ENCODE peak calls at places on chromosomes 3 and 15, in six cellular contexts. One of them, this sample, is unnamed.

GRCh38 chr3:8538904-8539303 is 37.3 kb downstream of the LMCD1 start:
- DNase-seq in HT-29: no peak
- DNase-seq in activated CD4-positive, alpha-beta T cell treated with anti-CD3 and anti-CD28 coated beads for 36 hours: no peak
- DNase-seq in mesothelial cell of epicardium: no peak
- DNase-seq in right lobe of liver: no peak
- DNase-seq in B cell: no peak
- DNase-seq in this sample: peak; percentile 72

GRCh38 chr15:64902863-64903262 is 8.8 kb upstream of the ANKDD1A start:
- DNase-seq in mesothelial cell of epicardium: no peak
- DNase-seq in right lobe of liver: no peak
- DNase-seq in HT-29: no peak
- DNase-seq in B cell: no peak
- DNase-seq in activated CD4-positive, alpha-beta T cell treated with anti-CD3 and anti-CD28 coated beads for 36 hours: no peak
- DNase-seq in this sample: no peak

GRCh38 chr3:13651775-13652428 is 103.0 kb downstream of the FBLN2 start:
- DNase-seq in mesothelial cell of epicardium: no peak
- DNase-seq in B cell: no peak
- DNase-seq in activated CD4-positive, alpha-beta T cell treated with anti-CD3 and anti-CD28 coated beads for 36 hours: no peak
- DNase-seq in HT-29: no peak
- DNase-seq in right lobe of liver: no peak
- DNase-seq in this sample: no peak

GRCh38 chr15:94403246-94403824 is 172.0 kb downstream of the MCTP2 start:
- DNase-seq in B cell: no peak
- DNase-seq in right lobe of liver: no peak
- DNase-seq in mesothelial cell of epicardium: no peak
- DNase-seq in HT-29: no peak
- DNase-seq in activated CD4-positive, alpha-beta T cell treated with anti-CD3 and anti-CD28 coated beads for 36 hours: no peak
- DNase-seq in this sample: no peak

GRCh38 chr15:80691575-80691974 is 3.5 kb upstream of the ABHD17C start:
- DNase-seq in activated CD4-positive, alpha-beta T cell treated with anti-CD3 and anti-CD28 coated beads for 36 hours: no peak
- DNase-seq in HT-29: no peak
- DNase-seq in right lobe of liver: no peak
- DNase-seq in B cell: no peak
- DNase-seq in mesothelial cell of epicardium: no peak
- DNase-seq in this sample: no peak

GRCh38 chr15:84961707-84962106 is 19.9 kb upstream of the PDE8A start:
- DNase-seq in B cell: no peak
- DNase-seq in HT-29: no peak
- DNase-seq in right lobe of liver: no peak
- DNase-seq in activated CD4-positive, alpha-beta T cell treated with anti-CD3 and anti-CD28 coated beads for 36 hours: no peak
- DNase-seq in mesothelial cell of epicardium: no peak
- DNase-seq in this sample: peak; percentile 58

GRCh38 chr15:30059771-30060170 is 23.0 kb upstream of the GOLGA8J start:
- DNase-seq in B cell: no peak
- DNase-seq in activated CD4-positive, alpha-beta T cell treated with anti-CD3 and anti-CD28 coated beads for 36 hours: no peak
- DNase-seq in right lobe of liver: no peak
- DNase-seq in mesothelial cell of epicardium: no peak
- DNase-seq in HT-29: no peak
- DNase-seq in this sample: no peak

GRCh38 chr3:10196389-10197052 is 31.8 kb downstream of the IRAK2 start:
- DNase-seq in HT-29: no peak
- DNase-seq in right lobe of liver: no peak
- DNase-seq in B cell: peak; percentile 72
- DNase-seq in activated CD4-positive, alpha-beta T cell treated with anti-CD3 and anti-CD28 coated beads for 36 hours: peak; percentile 32
- DNase-seq in mesothelial cell of epicardium: no peak
- DNase-seq in this sample: peak; percentile 56

GRCh38 chr15:71435552-71435951 is 320.3 kb downstream of the THSD4 start:
- DNase-seq in right lobe of liver: no peak
- DNase-seq in B cell: no peak
- DNase-seq in HT-29: no peak
- DNase-seq in mesothelial cell of epicardium: no peak
- DNase-seq in activated CD4-positive, alpha-beta T cell treated with anti-CD3 and anti-CD28 coated beads for 36 hours: no peak
- DNase-seq in this sample: no peak

GRCh38 chr15:39969871-39970270 is 36.0 kb downstream of the EIF2AK4 start:
- DNase-seq in HT-29: peak; percentile 61
- DNase-seq in mesothelial cell of epicardium: no peak
- DNase-seq in B cell: no peak
- DNase-seq in activated CD4-positive, alpha-beta T cell treated with anti-CD3 and anti-CD28 coated beads for 36 hours: peak; percentile 74
- DNase-seq in right lobe of liver: no peak
- DNase-seq in this sample: peak; percentile 60

This sample was measured in EL.